ENCODE peak calls at places on chromosomes 6 and 20, in four cellular contexts. G is GM12878, X is H1, Z is HepG2. L is an unnamed sample.

GRCh38 chr6:137792160-137793033 is 74.7 kb upstream of the TNFAIP3 start:
- DNase-seq in G (no peak), X (no peak), Z (no peak), L (no peak)

GRCh38 chr20:37598611-37599342 is 71.1 kb upstream of the BLCAP start:
- DNase-seq in G (no peak), X (no peak), Z (no peak), L (no peak)

GRCh38 chr20:54219751-54220426 is 12.0 kb downstream of the PFDN4 start:
- DNase-seq in G (no peak), X (no peak), Z (peak; percentile 61), L (peak; percentile 35)

GRCh38 chr20:47960769-47961525 is 175.7 kb upstream of the SULF2 start:
- DNase-seq in G (no peak), X (no peak), Z (no peak), L (no peak)

GRCh38 chr6:158283304-158284005 is 28.8 kb upstream of the TULP4 start:
- DNase-seq in G (no peak), X (peak; percentile 23), Z (no peak), L (peak; percentile 20)

GRCh38 chr6:37024665-37025337 is 19.3 kb downstream of the FGD2 start:
- DNase-seq in G (no peak), X (no peak), Z (no peak), L (no peak)

GRCh38 chr6:37987008-37987407 is 167.5 kb downstream of the ZFAND3 start:
- DNase-seq in G (no peak), X (no peak), Z (no peak), L (no peak)

GRCh38 chr6:99875068-99875467 is 119.0 kb downstream of the MCHR2 start:
- DNase-seq in G (no peak), X (no peak), Z (no peak), L (no peak)

GRCh38 chr20:41380551-41381262 is 14.1 kb upstream of the EMILIN3 start:
- DNase-seq in G (no peak), X (no peak), Z (no peak), L (no peak)

GRCh38 chr6:137933696-137934095 is 66.6 kb downstream of the TNFAIP3 start:
- DNase-seq in G (no peak), X (no peak), Z (no peak), L (no peak)

GRCh38 chr6:158031445-158032353 is 50.0 kb downstream of the SYNJ2 start:
- DNase-seq in G (no peak), X (no peak), Z (no peak), L (no peak)

GRCh38 chr6:82573200-82573972 is 209.8 kb downstream of the TPBG start:
- DNase-seq in G (no peak), X (no peak), Z (no peak), L (no peak)

GRCh38 chr6:7993952-7994351 is 70.2 kb downstream of the BLOC1S5 start:
- DNase-seq in G (no peak), X (no peak), Z (no peak), L (no peak)

GRCh38 chr6:37103169-37104039 is 66.5 kb upstream of the PIM1 start:
- DNase-seq in G (no peak), X (no peak), Z (peak; percentile 85), L (no peak)

GRCh38 chr6:4582506-4582905 is 193.7 kb upstream of the CDYL start:
- DNase-seq in G (no peak), X (no peak), Z (no peak), L (no peak)

GRCh38 chr6:121771937-121772717 is 336.7 kb downstream of the GJA1 start:
- DNase-seq in G (no peak), X (no peak), Z (no peak), L (no peak)

GRCh38 chr20:46572181-46572580 is 21.7 kb upstream of the OCSTAMP start:
- DNase-seq in G (no peak), X (no peak), Z (no peak), L (no peak)

GRCh38 chr6:90790058-90790457 is 203.2 kb upstream of the MAP3K7 start:
- DNase-seq in G (no peak), X (no peak), Z (no peak), L (no peak)

GRCh38 chr20:52305843-52306242 is 114.3 kb upstream of the ZFP64 start:
- DNase-seq in G (no peak), X (no peak), Z (no peak), L (no peak)

GRCh38 chr20:57998276-57998675 is 230.2 kb downstream of the ANKRD60 start:
- DNase-seq in G (no peak), X (no peak), Z (no peak), L (no peak)

GRCh38 chr6:149236584-149236983 is 80.9 kb upstream of the TAB2 start:
- DNase-seq in G (no peak), X (no peak), Z (no peak), L (no peak)

GRCh38 chr20:2748551-2749342 is 51.7 kb downstream of the CPXM1 start:
- DNase-seq in G (no peak), X (peak; percentile 33), Z (no peak), L (no peak)

GRCh38 chr20:11726021-11726420 is 191.7 kb upstream of the BTBD3 start:
- DNase-seq in G (no peak), X (no peak), Z (no peak), L (no peak)

GRCh38 chr6:16267428-16268263 is 29.3 kb downstream of the GMPR start:
- DNase-seq in G (no peak), X (no peak), Z (no peak), L (no peak)

GRCh38 chr6:85772641-85773040 is 130.0 kb upstream of the SYNCRIP start:
- DNase-seq in G (no peak), X (no peak), Z (no peak), L (no peak)

GRCh38 chr6:17102258-17102870 is 514 bp downstream of the STMND1 start:
- DNase-seq in G (no peak), X (no peak), Z (no peak), L (no peak)

GRCh38 chr6:53956068-53956711 is 155.1 kb upstream of the MLIP start:
- DNase-seq in G (peak; percentile 8), X (peak; percentile 73), Z (peak; percentile 79), L (peak; percentile 60)

GRCh38 chr6:53852805-53853204 is 58.0 kb downstream of the LRRC1 start:
- DNase-seq in G (no peak), X (no peak), Z (no peak), L (no peak)

GRCh38 chr20:53141651-53142050 is 169.5 kb downstream of the TSHZ2 start:
- DNase-seq in G (no peak), X (no peak), Z (no peak), L (no peak)

GRCh38 chr6:83463886-83464285 is 33.0 kb upstream of the ME1 start:
- DNase-seq in G (no peak), X (no peak), Z (no peak), L (no peak)

GRCh38 chr6:116328528-116328903 is 42.2 kb upstream of the DSE start:
- DNase-seq in G (no peak), X (no peak), Z (no peak), L (no peak)

GRCh38 chr20:46967647-46968046 is 73.0 kb downstream of the EYA2 start:
- DNase-seq in G (no peak), X (no peak), Z (peak; percentile 28), L (no peak)

GRCh38 chr6:134299236-134299635 is 18.7 kb downstream of the SGK1 start:
- DNase-seq in G (no peak), X (no peak), Z (peak; percentile 58), L (no peak)

GRCh38 chr6:73339340-73339739 is 14.7 kb downstream of the DPPA5 start:
- DNase-seq in G (no peak), X (no peak), Z (no peak), L (no peak)

GRCh38 chr6:46689657-46690056 is 2.0 kb downstream of the TDRD6 start:
- DNase-seq in G (no peak), X (no peak), Z (no peak), L (no peak)

GRCh38 chr6:160667854-160668481 is 3.9 kb upstream of the LPA start:
- DNase-seq in G (peak; percentile 1), X (peak; percentile 23), Z (peak; percentile 50), L (peak; percentile 18)

GRCh38 chr20:44586289-44586911 is 4.0 kb downstream of the PKIG start:
- DNase-seq in G (peak; percentile 98), X (no peak), Z (no peak), L (no peak)

DNA sequence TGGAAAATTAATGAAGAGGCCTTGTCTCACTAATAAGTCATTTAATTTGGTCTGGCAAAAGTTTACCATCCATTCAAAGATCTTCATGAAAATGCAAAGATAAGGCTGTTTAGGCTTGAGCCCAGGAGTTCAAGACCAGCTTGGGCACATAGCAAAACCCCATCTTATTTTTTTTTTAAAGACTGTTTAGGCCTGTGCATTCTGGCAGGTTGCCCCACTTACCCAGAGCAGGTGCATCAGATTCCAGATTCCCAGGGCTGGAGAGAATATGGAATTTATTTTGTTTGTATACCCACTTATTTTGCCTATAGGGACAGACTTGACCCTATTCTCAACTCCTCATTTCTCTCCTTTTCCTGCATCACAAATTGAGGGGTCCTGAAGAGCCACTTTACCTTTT is 5.7 kb downstream of the FOXO3 start:
- DNase-seq in G (no peak), X (no peak), Z (no peak), L (no peak)
- H3K4me3 ChIP-seq in G (peak overlapping the region; percentile 4), X (no peak overlapping the region), Z (no peak overlapping the region), L (no peak overlapping the region)

GRCh38 chr6:39204646-39205244 is 24.5 kb downstream of the KCNK5 start:
- DNase-seq in G (no peak), X (no peak), Z (no peak), L (no peak)
- H3K4me1 ChIP-seq in G (peaks cover 6% of the 10 kb centered on the region), X (peaks cover 69% of the 10 kb centered on the region), Z (no peaks in the 10 kb centered on the region), L (peaks cover 31% of the 10 kb centered on the region)

GRCh38 chr6:63644668-63645326 is 9.2 kb downstream of the PHF3 start:
- DNase-seq in G (no peak), X (no peak), Z (no peak), L (no peak)
- TF ChIP-seq SUZ12 in G (no peak), X (no peak), Z (no peak), L (no peak)

GRCh38 chr20:63212792-63213191 is 3.1 kb downstream of the YTHDF1 start:
- DNase-seq in G (no peak), X (no peak), Z (no peak), L (no peak)
- H3K4me3 ChIP-seq in G (peak overlapping the region; percentile 15), X (no peak overlapping the region), Z (no peak overlapping the region), L (no peak overlapping the region)

GRCh38 chr20:24660651-24661050 is 191.2 kb downstream of the SYNDIG1 start:
- DNase-seq in G (no peak), X (no peak), Z (no peak), L (no peak)

GRCh38 chr20:24663496-24663895 is 194.1 kb downstream of the SYNDIG1 start:
- DNase-seq in G (no peak), X (no peak), Z (no peak), L (no peak)

GRCh38 chr20:24661255-24661654 is 191.8 kb downstream of the SYNDIG1 start:
- DNase-seq in G (no peak), X (no peak), Z (no peak), L (no peak)

GRCh38 chr20:24662756-24663399 is 193.4 kb downstream of the SYNDIG1 start:
- DNase-seq in G (no peak), X (no peak), Z (no peak), L (no peak)

DNA sequence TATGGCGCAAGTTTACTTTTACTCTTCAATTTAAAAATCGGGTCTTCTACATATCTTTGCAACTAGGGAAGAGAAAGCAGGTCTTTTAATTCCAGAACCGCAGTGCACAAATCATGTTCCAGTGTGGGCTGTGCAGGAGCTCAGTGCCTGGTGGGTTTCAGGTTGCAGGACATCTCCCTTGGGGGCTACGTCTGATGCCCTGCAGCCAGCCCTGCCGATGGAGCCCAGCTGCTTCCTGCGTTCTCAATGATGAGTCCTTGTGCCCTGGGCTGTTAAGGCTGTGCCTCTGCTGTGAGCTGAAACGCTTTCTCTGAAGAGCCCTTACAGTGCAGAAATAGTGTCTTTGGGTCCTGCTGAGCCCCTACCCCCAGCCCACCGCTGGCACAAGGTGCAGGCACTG is 192.9 kb downstream of the SYNDIG1 start:
- DNase-seq in G (no peak), X (no peak), Z (no peak), L (no peak)
- H3K4me1 ChIP-seq in G (no peaks in the 10 kb centered on the region), X (no peaks in the 10 kb centered on the region), Z (no peaks in the 10 kb centered on the region), L (no peaks in the 10 kb centered on the region)

L was measured in NT2/D1.